ENCODE peak calls at places on chromosomes 12 and 14, in ten cellular contexts. R, D, C, W, U, L, T, G, V and X are unnamed samples.

GRCh38 chr12:113196996-113197395 is 11.5 kb downstream of the RITA1 start:
- DNase-seq in U (peak), R (peak), W (peak), L (peak), T (no peak), C (peak), D (no peak), G (peak), V (peak), X (peak)

GRCh38 chr12:62332598-62332997 is 72.4 kb downstream of the USP15 start:
- DNase-seq in V (no peak), C (no peak), W (no peak), U (no peak), D (peak), T (no peak), L (no peak), R (no peak), G (no peak), X (no peak)

GRCh38 chr14:25111061-25111601 is 61.2 kb upstream of the STXBP6 start:
- DNase-seq in C (no peak), W (no peak), L (no peak), T (no peak), R (no peak), V (no peak), U (peak), D (peak), G (no peak), X (no peak)

GRCh38 chr12:106655577-106655976 is 72.8 kb downstream of the RFX4 start:
- DNase-seq in L (no peak), T (no peak), V (no peak), R (no peak), D (no peak), W (no peak), U (no peak), G (no peak), C (no peak), X (no peak)

GRCh38 chr12:67040861-67041137 is 228.4 kb upstream of the CAND1 start:
- DNase-seq in W (no peak), G (no peak), U (no peak), R (no peak), V (no peak), L (no peak), C (no peak), T (no peak), D (no peak), X (no peak)

GRCh38 chr12:12212769-12213168 is 54.1 kb downstream of the LRP6 start:
- DNase-seq in D (no peak), R (no peak), V (no peak), C (no peak), W (no peak), G (no peak), U (no peak), T (no peak), L (no peak), X (no peak)

GRCh38 chr12:112182499-112182898 is 57.1 kb downstream of the TRAFD1 start:
- DNase-seq in W (no peak), V (no peak), C (peak), G (peak), R (no peak), U (no peak), D (peak), T (no peak), L (peak), X (no peak)

GRCh38 chr12:112992541-112993398 is 14.5 kb downstream of the OAS2 start:
- DNase-seq in R (peak), D (no peak), W (peak), T (peak), G (peak), V (peak), C (peak), U (peak), L (no peak), X (peak)

GRCh38 chr12:2648406-2648805 is 146.4 kb upstream of the FKBP4 start:
- DNase-seq in C (no peak), U (no peak), R (no peak), L (peak), T (no peak), V (no peak), G (no peak), D (no peak), W (no peak), X (no peak)

GRCh38 chr14:60723218-60724079 is 702 bp downstream of the SIX4 start:
- DNase-seq in U (peak), T (no peak), D (peak), W (no peak), V (peak), R (peak), L (peak), G (peak), C (no peak), X (peak)

GRCh38 chr14:36773136-36773540 is 111.5 kb downstream of the PAX9 start:
- DNase-seq in R (peak), C (no peak), V (no peak), U (peak), L (no peak), D (no peak), W (no peak), G (peak), T (no peak), X (no peak)

GRCh38 chr14:53872551-53873188 is 84.0 kb downstream of the BMP4 start:
- DNase-seq in C (no peak), D (no peak), V (no peak), U (no peak), T (no peak), W (no peak), G (no peak), R (no peak), L (no peak), X (no peak)
- H3K4me3 ChIP-seq in C (no peak), D (no peak), V (no peak), U (no peak), T (no peak), W (no peak), G (no peak), R (no peak), L (no peak), X (no peak)

DNA sequence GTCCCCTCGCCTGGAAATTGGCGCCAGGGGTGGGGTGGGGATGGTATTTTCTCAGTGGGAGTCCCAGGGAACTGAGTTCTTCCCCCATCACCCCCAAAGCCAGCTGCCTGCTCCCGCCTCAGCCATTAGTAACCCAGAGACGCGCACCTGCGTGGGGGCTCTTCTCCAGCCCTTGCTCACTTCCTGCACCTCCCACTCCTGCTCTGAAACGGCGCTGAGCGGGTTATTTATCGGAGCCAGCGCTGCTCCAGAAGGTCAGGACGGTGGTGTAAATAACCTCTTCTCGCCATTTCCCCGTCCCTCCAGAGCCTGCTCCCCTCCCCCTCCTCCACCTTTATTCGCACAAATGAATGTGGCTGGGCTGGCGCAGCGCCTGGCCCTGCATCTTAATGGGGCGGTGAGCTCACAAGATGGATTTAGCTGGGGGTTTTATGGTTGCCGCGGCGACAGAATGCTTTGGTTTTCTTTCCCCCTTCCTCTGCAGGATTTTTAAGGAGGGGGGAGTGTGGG is 12.2 kb downstream of the GPR84 start:
- DNase-seq in L (peak), V (peak), D (no peak), C (no peak), W (no peak), T (no peak), G (peak), R (no peak), U (peak), X (peak)
- H3K4me3 ChIP-seq in L (peak), V (no peak), D (no peak), C (no peak), W (no peak), T (peak), G (peak), R (no peak), U (no peak), X (peak)

DNA sequence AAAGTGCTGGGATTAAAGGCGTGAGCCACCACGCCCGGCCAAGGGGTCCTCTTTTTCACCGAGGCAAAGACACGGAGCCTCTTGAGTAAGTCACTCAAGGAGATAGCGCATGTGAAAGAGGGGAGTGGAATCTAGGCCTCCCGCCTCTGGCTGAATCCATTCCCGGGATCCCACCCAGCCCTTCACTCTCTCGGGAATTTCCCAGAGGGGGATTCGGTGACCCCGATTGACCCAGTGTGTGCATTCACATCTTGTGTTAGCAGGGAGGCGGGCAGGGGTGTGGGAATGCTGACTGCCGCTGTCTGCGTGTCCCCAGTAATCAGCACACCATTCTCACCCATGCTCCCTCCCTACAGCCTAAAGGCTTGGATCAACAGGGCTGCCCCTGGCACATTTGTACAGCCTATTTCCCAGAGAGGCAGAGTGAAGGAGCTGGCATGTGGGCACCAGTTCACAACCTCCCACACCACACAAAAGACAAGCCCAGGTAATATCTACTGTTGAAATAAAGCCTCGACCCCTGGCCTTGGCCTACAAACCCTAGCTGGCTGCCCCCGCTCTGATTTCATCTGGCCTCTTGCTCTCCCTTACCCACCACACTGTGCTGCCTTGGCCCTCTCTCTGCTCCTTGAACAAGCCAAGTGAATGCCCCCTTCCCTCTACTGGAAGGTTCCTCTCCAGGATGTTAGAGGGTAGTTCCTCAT is 1.3 kb upstream of the LTBP2 start:
- DNase-seq in U (no peak), L (no peak), V (no peak), T (no peak), C (no peak), G (no peak), R (no peak), D (no peak), W (no peak), X (peak)
- H3K4me3 ChIP-seq in U (no peak), L (no peak), V (no peak), T (no peak), C (no peak), G (no peak), R (no peak), D (no peak), W (peak), X (peak)

GRCh38 chr12:53942467-53942997 is 3.9 kb downstream of the HOXC13 start:
- DNase-seq in L (no peak), V (no peak), C (no peak), G (no peak), R (no peak), W (no peak), T (no peak), U (no peak), D (no peak), X (no peak)

GRCh38 chr12:53941750-53942149 is 3.1 kb downstream of the HOXC13 start:
- DNase-seq in G (peak), C (no peak), T (no peak), R (no peak), D (no peak), V (no peak), W (no peak), L (no peak), U (no peak), X (no peak)

GRCh38 chr12:53944209-53944608 is 5.6 kb downstream of the HOXC13 start:
- DNase-seq in R (no peak), U (no peak), D (no peak), G (peak), T (no peak), C (no peak), W (no peak), V (no peak), L (no peak), X (no peak)

GRCh38 chr12:53948650-53949593 is 5.8 kb upstream of the HOXC12 start:
- DNase-seq in D (no peak), T (no peak), G (peak), C (no peak), W (no peak), U (no peak), L (no peak), R (no peak), V (no peak), X (no peak)

GRCh38 chr12:53944907-53945847 is 6.5 kb downstream of the HOXC13 start:
- DNase-seq in R (no peak), D (no peak), T (no peak), G (peak), U (no peak), V (no peak), W (no peak), L (no peak), C (no peak), X (no peak)
- H3K4me3 ChIP-seq in R (no peak), D (no peak), T (no peak), G (no peak), U (no peak), V (no peak), W (no peak), L (no peak), C (no peak), X (no peak)

DNA sequence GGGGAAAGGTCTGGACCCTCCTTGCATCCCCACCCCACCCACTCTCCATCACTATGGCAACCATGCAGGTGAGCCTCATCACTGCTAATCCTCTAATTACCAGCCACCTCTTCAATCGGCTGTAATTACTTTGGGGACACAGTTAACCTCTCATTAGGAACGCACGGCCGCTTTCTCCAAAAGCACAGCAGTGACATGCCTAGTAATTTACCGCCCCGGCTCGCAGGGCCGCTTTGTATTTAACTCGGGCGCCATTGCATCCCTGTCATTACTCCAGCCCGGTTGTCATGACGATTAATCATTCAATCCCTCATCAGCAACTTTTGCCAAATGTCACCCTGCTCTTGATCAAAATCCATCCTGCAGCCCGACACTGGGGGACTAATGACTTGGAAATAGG is 36.3 kb upstream of the FAM222A start:
- DNase-seq in V (no peak), T (no peak), L (no peak), R (no peak), G (no peak), W (no peak), D (no peak), C (no peak), U (peak), X (no peak)
- H3K4me3 ChIP-seq in V (no peak), T (no peak), L (no peak), R (no peak), G (no peak), W (no peak), D (no peak), C (no peak), U (no peak), X (no peak)